ENCODE peak calls at places on chromosomes 4 and X, in seven cellular contexts. W is PC-9, O is Karpas-422, Y is sigmoid colon, K is neuronal stem cell, U is transverse colon, F is GM23338. D is an unnamed sample.

GRCh38 chrX:87706134-87706533 is 188.5 kb downstream of the KLHL4 start:
- DNase-seq in W (no peak), O (no peak), Y (no peak), K (no peak), U (no peak), F (no peak), D (no peak)

GRCh38 chrX:45775462-45775861 is 574.8 kb upstream of the DIPK2B start:
- DNase-seq in W (peak; percentile 23), O (no peak), Y (no peak), K (no peak), U (no peak), F (peak; percentile 34), D (peak; percentile 75)

GRCh38 chr4:158873795-158874359 is 105.1 kb downstream of the FNIP2 start:
- DNase-seq in W (peak; percentile 61), O (no peak), Y (no peak), K (no peak), U (no peak), F (no peak), D (peak; percentile 47)

GRCh38 chr4:74386159-74386558 is 21.2 kb downstream of the EREG start:
- DNase-seq in W (no peak), O (no peak), Y (no peak), K (no peak), U (no peak), F (no peak), D (no peak)

GRCh38 chr4:76894537-76894936 is 3.4 kb downstream of the SOWAHB start:
- DNase-seq in W (no peak), O (no peak), Y (no peak), K (no peak), U (no peak), F (no peak), D (no peak)

GRCh38 chr4:159378056-159378616 is 275.3 kb downstream of the RAPGEF2 start:
- DNase-seq in W (no peak), O (no peak), Y (no peak), K (no peak), U (no peak), F (no peak), D (no peak)

GRCh38 chr4:151486166-151486565 is 77.2 kb downstream of the FHIP1A start:
- DNase-seq in W (no peak), O (no peak), Y (no peak), K (no peak), U (no peak), F (no peak), D (no peak)

GRCh38 chr4:177596035-177596434 is 153.8 kb upstream of the AGA start:
- DNase-seq in W (peak; percentile 75), O (no peak), Y (no peak), K (no peak), U (no peak), F (no peak), D (peak; percentile 56)

GRCh38 chrX:22577181-22577580 is 304.5 kb downstream of the CBLL2 start:
- DNase-seq in W (no peak), O (no peak), Y (no peak), K (no peak), U (no peak), F (no peak), D (no peak)

GRCh38 chrX:144219035-144219434 is 335.2 kb downstream of the UBE2NL start:
- DNase-seq in W (peak; percentile 44), O (peak; percentile 72), Y (no peak), K (no peak), U (no peak), F (no peak), D (no peak)

GRCh38 chr4:84499065-84499982 is at the start of gene NKX6-1:
- DNase-seq in W (peak; percentile 60), O (no peak), Y (no peak), K (peak; percentile 88), U (peak; percentile 53), F (peak; percentile 98), D (peak; percentile 93)

GRCh38 chr4:158172196-158172557 is 648 bp downstream of the GASK1B start:
- DNase-seq in W (no peak), O (no peak), Y (no peak), K (no peak), U (no peak), F (no peak), D (peak; percentile 46)

GRCh38 chr4:71290074-71290473 is 48.7 kb upstream of the SLC4A4 start:
- DNase-seq in W (no peak), O (no peak), Y (no peak), K (no peak), U (no peak), F (no peak), D (no peak)

GRCh38 chrX:6574762-6575161 is 39.8 kb upstream of the VCX3A start:
- DNase-seq in W (no peak), O (peak; percentile 65), Y (no peak), K (no peak), U (no peak), F (peak; percentile 56), D (no peak)

GRCh38 chr4:23153076-23153475 is 460.3 kb downstream of the GBA3 start:
- DNase-seq in W (no peak), O (no peak), Y (no peak), K (no peak), U (no peak), F (no peak), D (no peak)

GRCh38 chr4:126405369-126405982 is 1090.7 kb downstream of the FAT4 start:
- DNase-seq in W (no peak), O (peak; percentile 56), Y (no peak), K (no peak), U (no peak), F (peak; percentile 68), D (no peak)

GRCh38 chr4:37827030-37827705 is 682 bp downstream of the PGM2 start:
- DNase-seq in W (peak; percentile 47), O (no peak), Y (peak; percentile 68), K (no peak), U (peak; percentile 29), F (no peak), D (no peak)

GRCh38 chr4:21765810-21766407 is 182.7 kb downstream of the KCNIP4 start:
- DNase-seq in W (peak; percentile 49), O (peak; percentile 74), Y (no peak), K (peak; percentile 70), U (peak; percentile 19), F (peak; percentile 89), D (no peak)

GRCh38 chr4:157151711-157152110 is 68.8 kb upstream of the GRIA2 start:
- DNase-seq in W (no peak), O (no peak), Y (no peak), K (no peak), U (no peak), F (no peak), D (no peak)

GRCh38 chrX:13965531-13965930 is 64.2 kb downstream of the GEMIN8 start:
- DNase-seq in W (no peak), O (no peak), Y (no peak), K (no peak), U (no peak), F (peak; percentile 34), D (no peak)
- H3K27me3 ChIP-seq in W (no peaks in the 10 kb centered on the region), O (no peaks in the 10 kb centered on the region), Y (no peaks in the 10 kb centered on the region), K (no peaks in the 10 kb centered on the region), U (no peaks in the 10 kb centered on the region), F (no peaks in the 10 kb centered on the region), D (no peaks in the 10 kb centered on the region)

GRCh38 chrX:30821116-30821515 is 67.9 kb downstream of the TAB3 start:
- DNase-seq in W (no peak), O (no peak), Y (no peak), K (no peak), U (no peak), F (peak; percentile 1), D (no peak)

GRCh38 chrX:30822068-30822671 is 66.9 kb downstream of the TAB3 start:
- DNase-seq in W (no peak), O (peak; percentile 65), Y (no peak), K (no peak), U (no peak), F (peak; percentile 15), D (no peak)

GRCh38 chrX:30824275-30824674 is 64.8 kb downstream of the TAB3 start:
- DNase-seq in W (no peak), O (no peak), Y (no peak), K (no peak), U (no peak), F (no peak), D (no peak)

GRCh38 chrX:30819080-30819479 is 70.0 kb downstream of the TAB3 start:
- DNase-seq in W (no peak), O (no peak), Y (no peak), K (no peak), U (no peak), F (no peak), D (no peak)

GRCh38 chrX:30822719-30823118 is 66.3 kb downstream of the TAB3 start:
- DNase-seq in W (no peak), O (no peak), Y (no peak), K (no peak), U (no peak), F (no peak), D (no peak)
- H3K27me3 ChIP-seq in W (no peaks in the 10 kb centered on the region), O (no peaks in the 10 kb centered on the region), Y (no peaks in the 10 kb centered on the region), K (no peaks in the 10 kb centered on the region), U (no peaks in the 10 kb centered on the region), F (no peaks in the 10 kb centered on the region), D (no peaks in the 10 kb centered on the region)

GRCh38 chr4:6563935-6564645 is 10.9 kb upstream of the MAN2B2 start:
- DNase-seq in W (no peak), O (no peak), Y (no peak), K (no peak), U (no peak), F (peak; percentile 18), D (no peak)
- H3K27me3 ChIP-seq in W (no peaks in the 10 kb centered on the region), O (no peaks in the 10 kb centered on the region), Y (peaks cover 12% of the 10 kb centered on the region), K (peaks cover 24% of the 10 kb centered on the region), U (peaks cover 59% of the 10 kb centered on the region), F (peaks cover 67% of the 10 kb centered on the region), D (peaks cover 17% of the 10 kb centered on the region)

DNA sequence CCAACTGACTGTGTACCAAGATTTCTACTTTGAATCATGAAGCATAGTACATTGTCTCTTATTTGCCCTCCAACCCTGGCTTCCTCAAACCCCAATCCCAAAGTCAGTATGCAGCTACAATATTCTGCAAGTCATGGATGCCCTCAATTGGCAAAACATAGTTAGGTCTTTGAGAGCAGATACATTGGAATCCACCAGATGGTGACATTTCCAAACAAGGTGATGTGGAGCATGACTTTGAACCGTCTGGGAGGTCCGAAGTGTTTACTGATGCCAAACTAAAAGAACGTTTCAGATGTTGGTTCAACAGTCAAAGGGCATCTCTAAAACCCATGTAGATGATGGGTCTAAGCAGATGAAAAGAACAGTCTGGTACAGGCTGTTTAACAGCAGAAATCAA is 43.7 kb upstream of the FRMD7 start:
- DNase-seq in W (no peak), O (no peak), Y (no peak), K (no peak), U (no peak), F (no peak), D (no peak)
- H3K27me3 ChIP-seq in W (no peaks in the 10 kb centered on the region), O (no peaks in the 10 kb centered on the region), Y (no peaks in the 10 kb centered on the region), K (no peaks in the 10 kb centered on the region), U (no peaks in the 10 kb centered on the region), F (no peaks in the 10 kb centered on the region), D (no peaks in the 10 kb centered on the region)